ENCODE peak calls at places on chromosomes 7 and 10, in eight cellular contexts. One of them, this sample, is unnamed.

GRCh38 chr10:109956454-109957091 is 33.3 kb upstream of the XPNPEP1 start:
- DNase-seq in endothelial cell of umbilical vein: peak; percentile 41
- DNase-seq in K562: peak; percentile 67
- DNase-seq in GM12878: no peak
- DNase-seq in HepG2: peak; percentile 68
- DNase-seq in A549: peak; percentile 82
- DNase-seq in H1: no peak
- DNase-seq in HCT116: peak; percentile 60
- DNase-seq in this sample: peak; percentile 67

GRCh38 chr10:51716981-51717380 is 17.6 kb upstream of the CSTF2T start:
- DNase-seq in HCT116: no peak
- DNase-seq in GM12878: no peak
- DNase-seq in endothelial cell of umbilical vein: no peak
- DNase-seq in K562: no peak
- DNase-seq in A549: no peak
- DNase-seq in HepG2: no peak
- DNase-seq in H1: no peak
- DNase-seq in this sample: no peak

GRCh38 chr10:127576011-127576410 is 26.9 kb downstream of the NPS start:
- DNase-seq in K562: no peak
- DNase-seq in HepG2: no peak
- DNase-seq in HCT116: no peak
- DNase-seq in GM12878: no peak
- DNase-seq in A549: no peak
- DNase-seq in endothelial cell of umbilical vein: no peak
- DNase-seq in H1: no peak
- DNase-seq in this sample: no peak

GRCh38 chr10:116974442-116975005 is 30.5 kb downstream of the SHTN1 start:
- DNase-seq in H1: no peak
- DNase-seq in HCT116: peak; percentile 7
- DNase-seq in K562: peak; percentile 3
- DNase-seq in HepG2: no peak
- DNase-seq in endothelial cell of umbilical vein: peak; percentile 94
- DNase-seq in GM12878: no peak
- DNase-seq in A549: peak; percentile 49
- DNase-seq in this sample: peak; percentile 13

GRCh38 chr7:143384741-143385631 is 3.8 kb downstream of the ZYX start:
- DNase-seq in endothelial cell of umbilical vein: no peak
- DNase-seq in K562: no peak
- DNase-seq in GM12878: no peak
- DNase-seq in HCT116: no peak
- DNase-seq in HepG2: no peak
- DNase-seq in A549: no peak
- DNase-seq in H1: no peak
- DNase-seq in this sample: peak; percentile 94

GRCh38 chr7:101939136-101939695 is 121.8 kb downstream of the CUX1 start:
- DNase-seq in K562: no peak
- DNase-seq in HCT116: no peak
- DNase-seq in HepG2: no peak
- DNase-seq in A549: no peak
- DNase-seq in endothelial cell of umbilical vein: no peak
- DNase-seq in H1: no peak
- DNase-seq in GM12878: no peak
- DNase-seq in this sample: no peak

GRCh38 chr7:107091306-107091705 is 46.8 kb downstream of the PRKAR2B start:
- DNase-seq in K562: no peak
- DNase-seq in A549: no peak
- DNase-seq in H1: no peak
- DNase-seq in endothelial cell of umbilical vein: no peak
- DNase-seq in HepG2: no peak
- DNase-seq in HCT116: no peak
- DNase-seq in GM12878: no peak
- DNase-seq in this sample: no peak

GRCh38 chr7:151860771-151861170 is 16.1 kb downstream of the PRKAG2 start:
- DNase-seq in HCT116: no peak
- DNase-seq in GM12878: no peak
- DNase-seq in K562: no peak
- DNase-seq in endothelial cell of umbilical vein: no peak
- DNase-seq in A549: no peak
- DNase-seq in H1: no peak
- DNase-seq in HepG2: no peak
- DNase-seq in this sample: no peak

GRCh38 chr10:130362308-130362761 is 226.1 kb downstream of the GLRX3 start:
- DNase-seq in HepG2: no peak
- DNase-seq in HCT116: no peak
- DNase-seq in K562: no peak
- DNase-seq in endothelial cell of umbilical vein: no peak
- DNase-seq in A549: no peak
- DNase-seq in H1: no peak
- DNase-seq in GM12878: no peak
- DNase-seq in this sample: no peak

GRCh38 chr10:130358981-130359650 is 222.9 kb downstream of the GLRX3 start:
- DNase-seq in endothelial cell of umbilical vein: no peak
- DNase-seq in GM12878: no peak
- DNase-seq in H1: no peak
- DNase-seq in A549: no peak
- DNase-seq in HepG2: no peak
- DNase-seq in HCT116: no peak
- DNase-seq in K562: no peak
- DNase-seq in this sample: no peak

GRCh38 chr10:130359711-130360110 is 223.5 kb downstream of the GLRX3 start:
- DNase-seq in K562: no peak
- DNase-seq in HCT116: no peak
- DNase-seq in H1: no peak
- DNase-seq in A549: no peak
- DNase-seq in endothelial cell of umbilical vein: no peak
- DNase-seq in GM12878: no peak
- DNase-seq in HepG2: no peak
- DNase-seq in this sample: no peak

GRCh38 chr10:130361351-130362105 is 225.3 kb downstream of the GLRX3 start:
- DNase-seq in GM12878: no peak
- DNase-seq in endothelial cell of umbilical vein: no peak
- DNase-seq in A549: no peak
- DNase-seq in H1: no peak
- DNase-seq in HCT116: no peak
- DNase-seq in HepG2: no peak
- DNase-seq in K562: no peak
- DNase-seq in this sample: no peak

GRCh38 chr10:130360826-130361311 is 224.7 kb downstream of the GLRX3 start:
- DNase-seq in GM12878: no peak
- DNase-seq in H1: no peak
- DNase-seq in endothelial cell of umbilical vein: no peak
- DNase-seq in K562: no peak
- DNase-seq in A549: no peak
- DNase-seq in HepG2: no peak
- DNase-seq in HCT116: no peak
- DNase-seq in this sample: no peak
- TF ChIP-seq MAX in GM12878: no peak
- TF ChIP-seq MAX in H1: no peak
- TF ChIP-seq MAX in endothelial cell of umbilical vein: no peak
- TF ChIP-seq MAX in K562: no peak
- TF ChIP-seq MAX in A549: no peak
- TF ChIP-seq MAX in HepG2: no peak
- TF ChIP-seq MAX in HCT116: no peak
- TF ChIP-seq MAX in this sample: no peak

DNA sequence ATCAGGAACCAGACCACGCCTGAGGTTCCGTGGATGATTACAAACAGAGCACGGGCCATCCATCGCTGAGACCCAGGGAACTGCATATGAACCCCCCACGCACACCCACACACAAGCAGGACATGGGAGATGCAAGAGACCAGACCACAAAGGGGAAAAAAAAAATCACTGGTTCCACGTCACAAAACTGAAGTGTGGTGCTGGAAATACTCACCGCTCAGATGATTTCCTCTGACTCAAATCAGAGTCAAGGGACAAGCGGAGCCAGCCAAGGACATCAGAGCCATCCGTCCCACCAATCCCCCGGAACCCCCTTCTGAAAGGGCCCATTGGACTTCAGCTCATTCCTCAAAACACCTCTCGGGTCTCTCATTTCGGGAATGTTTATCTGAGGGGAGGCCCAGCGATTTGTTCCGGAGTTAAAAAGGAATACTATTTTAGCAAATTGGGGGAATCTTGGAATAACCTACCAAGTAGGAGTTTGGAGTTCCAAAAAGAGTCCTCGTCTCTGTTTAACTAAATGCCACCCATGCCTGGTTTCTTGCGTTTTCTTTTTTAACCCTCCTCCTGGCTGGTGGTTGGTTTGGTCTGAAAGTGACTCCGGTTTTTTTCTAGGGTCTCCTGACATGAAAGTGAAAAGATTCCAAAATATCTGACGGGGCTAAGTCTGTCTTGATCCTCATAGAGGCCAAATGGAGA is 15.0 kb downstream of the SNX8 start:
- DNase-seq in K562: no peak
- DNase-seq in GM12878: peak; percentile 92
- DNase-seq in HCT116: no peak
- DNase-seq in HepG2: no peak
- DNase-seq in endothelial cell of umbilical vein: peak; percentile 78
- DNase-seq in H1: no peak
- DNase-seq in A549: no peak
- DNase-seq in this sample: no peak
- TF ChIP-seq POLR2A in K562: no peak
- TF ChIP-seq POLR2A in GM12878: peak; percentile 62
- TF ChIP-seq POLR2A in HCT116: no peak
- TF ChIP-seq POLR2A in HepG2: no peak
- TF ChIP-seq POLR2A in endothelial cell of umbilical vein: no peak
- TF ChIP-seq POLR2A in H1: no peak
- TF ChIP-seq POLR2A in A549: no peak
- TF ChIP-seq POLR2A in this sample: no peak

DNA sequence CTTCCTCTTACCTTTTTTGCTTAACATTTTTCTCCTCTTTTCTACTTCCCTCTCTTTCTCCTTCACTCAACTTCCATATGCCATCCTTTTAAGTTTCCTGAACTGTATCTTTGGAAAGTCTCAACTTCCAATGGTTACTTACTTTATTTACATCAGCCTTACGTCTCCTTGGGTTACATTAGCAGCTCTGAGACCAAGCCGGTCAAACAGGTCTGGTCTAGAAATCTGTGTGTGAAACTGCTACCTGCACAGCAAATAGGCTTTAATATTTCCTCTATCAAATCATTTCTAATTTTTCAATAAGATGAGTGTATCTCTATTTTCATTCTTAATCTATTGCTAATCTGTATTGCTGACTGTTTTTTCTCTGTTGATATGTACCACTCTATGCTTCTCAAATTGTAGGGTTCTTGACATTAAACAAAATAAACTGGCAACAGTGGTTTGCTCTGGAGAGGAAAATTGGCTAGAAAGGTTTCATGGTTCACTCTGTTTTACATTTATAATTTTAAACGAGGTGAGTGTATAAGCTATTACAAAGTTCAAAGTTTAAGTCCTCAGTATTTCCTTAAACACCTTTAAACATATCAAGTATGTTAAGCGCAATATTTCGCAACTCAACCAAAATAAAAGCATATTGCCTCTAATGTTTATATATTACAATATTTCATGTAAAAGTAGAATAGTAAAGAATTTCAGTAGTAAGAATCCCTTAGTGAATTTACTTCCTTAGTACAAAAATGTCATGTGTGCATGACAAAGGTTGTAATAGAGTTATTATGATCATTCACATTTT is 3.6 kb upstream of the SEMA3C start:
- DNase-seq in H1: no peak
- DNase-seq in HCT116: no peak
- DNase-seq in endothelial cell of umbilical vein: no peak
- DNase-seq in GM12878: no peak
- DNase-seq in HepG2: no peak
- DNase-seq in K562: no peak
- DNase-seq in A549: no peak
- DNase-seq in this sample: no peak
- H3K4me3 ChIP-seq in H1: no peak overlapping the region
- H3K4me3 ChIP-seq in HCT116: no peak overlapping the region
- H3K4me3 ChIP-seq in endothelial cell of umbilical vein: no peak overlapping the region
- H3K4me3 ChIP-seq in GM12878: no peak overlapping the region
- H3K4me3 ChIP-seq in HepG2: no peak overlapping the region
- H3K4me3 ChIP-seq in K562: no peak overlapping the region
- H3K4me3 ChIP-seq in A549: no peak overlapping the region
- H3K4me3 ChIP-seq in this sample: no peak overlapping the region

GRCh38 chr10:119500138-119500795 is 42.3 kb downstream of the RGS10 start:
- DNase-seq in HepG2: no peak
- DNase-seq in K562: no peak
- DNase-seq in GM12878: no peak
- DNase-seq in HCT116: no peak
- DNase-seq in A549: no peak
- DNase-seq in endothelial cell of umbilical vein: peak; percentile 18
- DNase-seq in H1: no peak
- DNase-seq in this sample: no peak

GRCh38 chr10:119500796-119501195 is 41.7 kb downstream of the RGS10 start:
- DNase-seq in K562: no peak
- DNase-seq in HCT116: no peak
- DNase-seq in endothelial cell of umbilical vein: no peak
- DNase-seq in GM12878: no peak
- DNase-seq in H1: no peak
- DNase-seq in A549: no peak
- DNase-seq in HepG2: no peak
- DNase-seq in this sample: no peak

GRCh38 chr10:119497243-119497642 is 45.3 kb downstream of the RGS10 start:
- DNase-seq in endothelial cell of umbilical vein: no peak
- DNase-seq in H1: no peak
- DNase-seq in A549: no peak
- DNase-seq in GM12878: no peak
- DNase-seq in K562: no peak
- DNase-seq in HepG2: no peak
- DNase-seq in HCT116: no peak
- DNase-seq in this sample: no peak

GRCh38 chr10:119501690-119502089 is 40.8 kb downstream of the RGS10 start:
- DNase-seq in A549: no peak
- DNase-seq in GM12878: no peak
- DNase-seq in K562: no peak
- DNase-seq in HCT116: no peak
- DNase-seq in endothelial cell of umbilical vein: no peak
- DNase-seq in HepG2: no peak
- DNase-seq in H1: no peak
- DNase-seq in this sample: no peak

DNA sequence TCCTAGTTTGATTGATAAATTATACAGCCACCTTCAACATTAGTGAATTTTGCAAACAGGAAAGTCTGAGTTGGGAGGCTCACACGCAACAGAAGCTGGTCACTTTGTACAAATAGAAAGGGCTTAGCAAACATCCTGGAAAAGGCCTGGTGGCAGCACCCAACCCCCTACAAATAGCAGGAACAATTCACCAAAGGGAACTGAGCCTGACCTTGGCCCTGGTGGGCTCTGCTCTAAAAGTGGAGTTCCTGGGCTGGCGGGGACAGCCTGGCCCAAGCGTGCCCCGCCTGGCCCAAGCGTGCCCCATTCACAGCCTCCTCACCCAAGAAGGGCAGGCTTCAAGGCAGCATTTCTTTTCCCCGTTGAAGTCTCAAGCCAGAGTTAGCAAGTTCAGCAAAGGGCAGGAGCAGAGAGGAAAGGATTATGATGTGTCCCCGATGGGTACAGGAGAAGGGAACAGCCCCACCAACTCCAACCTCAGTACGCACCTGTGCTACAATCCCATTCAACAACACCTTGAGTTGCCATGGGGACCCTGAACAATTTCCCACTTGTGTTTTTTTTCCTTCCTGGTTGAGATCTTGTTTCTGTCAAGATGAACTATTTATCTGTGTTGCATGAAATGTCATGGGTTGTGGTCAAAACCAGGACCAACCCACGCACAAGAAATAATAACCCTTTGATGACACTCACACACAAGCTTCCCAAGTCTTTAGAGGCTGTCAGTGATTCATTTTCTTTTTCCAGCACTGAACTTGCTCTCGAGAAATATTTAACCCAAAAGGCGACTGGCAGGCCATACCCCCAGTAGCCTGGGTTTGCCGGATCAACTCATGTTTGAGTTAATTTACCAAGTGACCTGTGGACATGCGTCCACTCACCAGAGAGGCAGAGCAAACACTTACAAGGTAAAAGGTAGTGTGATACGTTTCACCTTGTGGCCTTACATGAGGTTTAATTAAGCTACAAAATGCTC is 43.3 kb downstream of the RGS10 start:
- DNase-seq in GM12878: no peak
- DNase-seq in HepG2: peak; percentile 91
- DNase-seq in H1: no peak
- DNase-seq in A549: no peak
- DNase-seq in K562: no peak
- DNase-seq in HCT116: no peak
- DNase-seq in endothelial cell of umbilical vein: no peak
- DNase-seq in this sample: no peak
- TF ChIP-seq MAX in GM12878: no peak
- TF ChIP-seq MAX in HepG2: no peak
- TF ChIP-seq MAX in H1: no peak
- TF ChIP-seq MAX in A549: no peak
- TF ChIP-seq MAX in K562: no peak
- TF ChIP-seq MAX in HCT116: no peak
- TF ChIP-seq MAX in endothelial cell of umbilical vein: no peak
- TF ChIP-seq MAX in this sample: no peak